ENCODE peak calls at places on chromosomes 3 and 15, in four cellular contexts. W, G, R and I are unnamed samples.

GRCh38 chr3:103166890-103167289 is 732.1 kb downstream of the ZPLD1 start:
- DNase-seq in W (no peak), G (no peak), R (no peak), I (no peak)

GRCh38 chr3:120595788-120596115 is 384 bp upstream of the NDUFB4 start:
- DNase-seq in W (no peak), G (no peak), R (no peak), I (no peak)

GRCh38 chr3:126100216-126100615 is 16.3 kb upstream of the SLC41A3 start:
- DNase-seq in W (no peak), G (peak), R (no peak), I (no peak)

GRCh38 chr15:76799760-76800159 is 105.4 kb downstream of the SCAPER start:
- DNase-seq in W (no peak), G (no peak), R (no peak), I (peak)

GRCh38 chr3:51581529-51581928 is 43.0 kb downstream of the RAD54L2 start:
- DNase-seq in W (no peak), G (peak), R (no peak), I (no peak)

GRCh38 chr15:94670436-94671034 is 439.2 kb downstream of the MCTP2 start:
- DNase-seq in W (peak), G (no peak), R (no peak), I (peak)

GRCh38 chr15:36469567-36469966 is 109.9 kb upstream of the CDIN1 start:
- DNase-seq in W (no peak), G (no peak), R (no peak), I (no peak)

GRCh38 chr15:70327328-70328136 is 229.8 kb upstream of the TLE3 start:
- DNase-seq in W (no peak), G (no peak), R (no peak), I (no peak)

GRCh38 chr3:64220161-64220560 is 5.1 kb downstream of the PRICKLE2 start:
- DNase-seq in W (no peak), G (no peak), R (no peak), I (peak)

GRCh38 chr3:5023777-5024346 is 44.6 kb downstream of the BHLHE40 start:
- DNase-seq in W (no peak), G (no peak), R (no peak), I (no peak)

GRCh38 chr3:106139834-106140233 is 271.0 kb upstream of the CBLB start:
- DNase-seq in W (no peak), G (no peak), R (no peak), I (no peak)

GRCh38 chr3:138441742-138442141 is 7.3 kb downstream of the ESYT3 start:
- DNase-seq in W (no peak), G (no peak), R (no peak), I (peak)

GRCh38 chr3:152113413-152113812 is 155.3 kb upstream of the MBNL1 start:
- DNase-seq in W (no peak), G (no peak), R (no peak), I (no peak)

GRCh38 chr3:188683032-188683491 is 488.7 kb upstream of the TPRG1 start:
- DNase-seq in W (no peak), G (no peak), R (peak), I (peak)

GRCh38 chr15:100566850-100567249 is 35.1 kb downstream of the LINS1 start:
- DNase-seq in W (no peak), G (no peak), R (no peak), I (no peak)

GRCh38 chr15:43748376-43748775 is 2.1 kb downstream of the PDIA3 start:
- DNase-seq in W (no peak), G (no peak), R (no peak), I (no peak)

GRCh38 chr15:88218557-88219214 is 37.9 kb downstream of the NTRK3 start:
- DNase-seq in W (no peak), G (no peak), R (no peak), I (no peak)

GRCh38 chr3:69058180-69058946 is 6.2 kb upstream of the TMF1 start:
- DNase-seq in W (no peak), G (no peak), R (no peak), I (no peak)

GRCh38 chr3:12916159-12916558 is 74.8 kb upstream of the RPL32 start:
- DNase-seq in W (no peak), G (no peak), R (no peak), I (no peak)

GRCh38 chr3:48960841-48961413 is 29.1 kb upstream of the P4HTM start:
- DNase-seq in W (no peak), G (no peak), R (no peak), I (no peak)

GRCh38 chr3:184786271-184787010 is 25.5 kb upstream of the VPS8 start:
- DNase-seq in W (no peak), G (no peak), R (no peak), I (no peak)

GRCh38 chr15:68790910-68791309 is 29.8 kb downstream of the ANP32A start:
- DNase-seq in W (no peak), G (no peak), R (no peak), I (no peak)

GRCh38 chr3:46893146-46893748 is 15.7 kb downstream of the PTH1R start:
- DNase-seq in W (no peak), G (no peak), R (no peak), I (no peak)

GRCh38 chr3:29758108-29759020 is 477.5 kb downstream of the RBMS3 start:
- DNase-seq in W (no peak), G (no peak), R (no peak), I (no peak)

GRCh38 chr3:72487078-72487765 is 361.0 kb downstream of the SHQ1 start:
- DNase-seq in W (no peak), G (no peak), R (peak), I (peak)

GRCh38 chr3:151925876-151926275 is 52.4 kb downstream of the SUCNR1 start:
- DNase-seq in W (no peak), G (no peak), R (peak), I (peak)

GRCh38 chr15:39586387-39587171 is 5.7 kb downstream of the THBS1 start:
- DNase-seq in W (no peak), G (no peak), R (no peak), I (peak)

GRCh38 chr15:80721476-80721875 is 26.4 kb downstream of the ABHD17C start:
- DNase-seq in W (no peak), G (no peak), R (no peak), I (no peak)

GRCh38 chr15:77811270-77811669 is 178.6 kb upstream of the LINGO1 start:
- DNase-seq in W (no peak), G (no peak), R (no peak), I (no peak)

GRCh38 chr3:145219355-145220196 is 941.4 kb downstream of the PLOD2 start:
- DNase-seq in W (no peak), G (peak), R (peak), I (no peak)

GRCh38 chr15:83365370-83365938 is 81.0 kb upstream of the BNC1 start:
- DNase-seq in W (no peak), G (peak), R (no peak), I (peak)

GRCh38 chr3:143421556-143421955 is 302.0 kb downstream of the CHST2 start:
- DNase-seq in W (no peak), G (no peak), R (no peak), I (no peak)

GRCh38 chr3:11470031-11470853 is 173.5 kb downstream of the VGLL4 start:
- DNase-seq in W (no peak), G (no peak), R (no peak), I (no peak)

GRCh38 chr3:51671090-51672082 is at the start of gene TEX264:
- DNase-seq in W (peak), G (peak), R (peak), I (peak)

GRCh38 chr3:54146383-54147239 is 24.3 kb downstream of the CACNA2D3 start:
- DNase-seq in W (no peak), G (peak), R (peak), I (peak)

GRCh38 chr15:90557147-90557546 is 27.4 kb downstream of the CRTC3 start:
- DNase-seq in W (no peak), G (no peak), R (no peak), I (no peak)